ENCODE peak calls at places on chromosomes 6 and 20, in four cellular contexts. F, L, P and H are unnamed samples.

GRCh38 chr6:135438907-135439535 is 58.5 kb downstream of the AHI1 start:
- DNase-seq in P (no peak), F (no peak), L (no peak), H (no peak)

GRCh38 chr6:52881996-52882841 is 27.3 kb downstream of the GSTA3 start:
- DNase-seq in P (peak; percentile 77), L (peak; percentile 37), F (peak; percentile 91), H (peak; percentile 77)

GRCh38 chr6:42021847-42022754 is 28.2 kb upstream of the TAF8 start:
- DNase-seq in F (no peak), L (no peak), P (no peak), H (no peak)

GRCh38 chr6:144547409-144547808 is 262.3 kb downstream of the UTRN start:
- DNase-seq in P (no peak), F (no peak), L (no peak), H (no peak)

GRCh38 chr6:127518710-127519468 is at the start of gene MTCL3:
- DNase-seq in F (peak; percentile 86), P (no peak), L (peak; percentile 11), H (peak; percentile 21)

GRCh38 chr20:16526433-16527380 is 46.5 kb downstream of the KIF16B start:
- DNase-seq in P (no peak), F (no peak), L (no peak), H (no peak)

GRCh38 chr6:24495516-24495847 is 713 bp downstream of the ALDH5A1 start:
- DNase-seq in F (peak; percentile 86), L (peak; percentile 45), P (peak; percentile 75), H (peak; percentile 78)

GRCh38 chr6:114939630-114940029 is 596.8 kb upstream of the HS3ST5 start:
- DNase-seq in F (no peak), P (no peak), L (no peak), H (no peak)

GRCh38 chr6:108406943-108407342 is 112.1 kb downstream of the AFG1L start:
- DNase-seq in L (no peak), F (no peak), P (no peak), H (no peak)

GRCh38 chr20:62972270-62973032 is 19.9 kb downstream of the SLC17A9 start:
- DNase-seq in F (peak; percentile 96), P (peak; percentile 89), L (peak; percentile 87), H (peak; percentile 92)

GRCh38 chr6:15421945-15422733 is 176.3 kb downstream of the JARID2 start:
- DNase-seq in L (no peak), P (no peak), F (no peak), H (no peak)

GRCh38 chr6:144033816-144034540 is 25.9 kb upstream of the PLAGL1 start:
- DNase-seq in F (no peak), P (no peak), L (no peak), H (no peak)

GRCh38 chr6:9543649-9544048 is 871.2 kb downstream of the TFAP2A start:
- DNase-seq in P (no peak), F (peak; percentile 48), L (no peak), H (no peak)

GRCh38 chr6:131597448-131597847 is 24.4 kb downstream of the ARG1 start:
- DNase-seq in L (no peak), P (no peak), F (no peak), H (no peak)
- TF ChIP-seq CTCF in L (no peak), P (no peak), F (peak; percentile 72), H (no peak)

DNA sequence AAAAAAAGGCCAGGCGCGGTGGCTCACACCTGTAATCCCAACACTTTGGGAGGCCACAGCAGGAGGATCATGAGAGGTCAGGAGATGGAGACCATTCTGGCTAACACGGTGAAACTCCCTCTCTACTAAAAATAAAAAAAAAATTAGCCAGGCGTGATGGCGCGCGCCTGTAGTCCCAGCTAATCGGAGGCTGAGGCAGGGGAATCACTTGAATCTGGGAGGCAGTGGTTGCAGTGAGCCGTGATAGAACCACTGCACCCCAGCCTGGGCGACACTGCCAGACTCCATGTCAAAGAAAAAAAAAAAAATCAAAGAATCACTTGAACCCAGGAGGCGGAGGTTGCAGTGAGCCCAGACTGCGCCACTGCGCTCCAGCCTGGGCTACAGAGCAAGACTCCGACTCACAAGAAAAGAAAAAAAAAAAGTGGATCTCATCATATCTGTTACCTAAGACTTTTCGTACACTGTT is 4.2 kb downstream of the RBM39 start:
- DNase-seq in P (no peak), F (peak; percentile 26), L (no peak), H (no peak)
- H3K4me1 ChIP-seq in P (peaks cover 57% of the 10 kb centered on the region), F (no peaks in the 10 kb centered on the region), L (peaks cover 71% of the 10 kb centered on the region), H (peaks cover 48% of the 10 kb centered on the region)

DNA sequence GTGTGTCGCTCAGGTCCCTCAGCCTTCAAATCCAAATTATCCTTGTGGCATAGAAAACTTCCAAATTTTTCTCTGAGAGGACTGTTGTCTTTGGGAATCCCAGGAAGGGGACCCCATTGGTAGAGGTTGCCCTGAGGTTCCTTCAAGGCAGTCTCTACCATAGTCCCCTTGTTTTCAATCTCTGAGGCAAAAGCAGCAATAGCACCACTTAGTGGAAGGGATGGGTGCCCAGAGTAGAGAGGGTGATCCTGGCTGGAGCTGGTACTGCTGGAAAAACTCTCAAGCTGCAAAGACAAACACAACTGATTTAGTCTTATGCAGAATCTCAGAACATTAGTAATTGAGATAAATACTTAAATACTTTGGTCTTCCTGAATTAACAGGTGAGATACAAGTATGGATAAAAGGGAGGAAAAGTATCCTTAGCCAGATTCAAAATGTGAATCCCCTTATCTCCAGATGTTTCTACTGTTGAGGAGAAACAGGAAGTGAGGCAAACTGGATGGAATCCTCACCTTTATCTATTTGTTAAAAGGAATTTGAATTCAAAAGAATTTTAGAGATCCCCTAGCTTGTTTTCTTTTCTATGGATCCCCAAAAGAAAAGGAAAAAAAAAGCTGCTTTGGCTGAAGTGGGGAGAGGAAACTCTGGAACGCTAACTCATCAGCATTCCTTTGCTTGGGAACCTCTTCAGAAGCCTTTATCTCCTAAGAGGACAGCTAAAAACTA is 13.4 kb downstream of the ZNF318 start:
- DNase-seq in F (peak; percentile 72), P (peak; percentile 19), L (no peak), H (no peak)
- TF ChIP-seq CTCF in F (peak; percentile 81), P (peak; percentile 38), L (peak; percentile 52), H (peak; percentile 12)

GRCh38 chr20:48638546-48638945 is 189.3 kb downstream of the PREX1 start:
- DNase-seq in L (no peak), P (no peak), F (no peak), H (no peak)
- H3K4me1 ChIP-seq in L (no peaks in the 10 kb centered on the region), P (no peaks in the 10 kb centered on the region), F (no peaks in the 10 kb centered on the region), H (no peaks in the 10 kb centered on the region)

GRCh38 chr6:34851361-34851760 is 36.5 kb downstream of the TAF11 start:
- DNase-seq in F (no peak), L (no peak), P (no peak), H (no peak)

GRCh38 chr6:34852406-34853085 is 35.3 kb downstream of the TAF11 start:
- DNase-seq in F (no peak), L (no peak), P (no peak), H (no peak)

GRCh38 chr6:34858681-34859080 is 29.2 kb downstream of the TAF11 start:
- DNase-seq in P (no peak), L (no peak), F (peak; percentile 70), H (no peak)

GRCh38 chr6:34859951-34860350 is 27.9 kb downstream of the TAF11 start:
- DNase-seq in F (no peak), P (no peak), L (no peak), H (no peak)

DNA sequence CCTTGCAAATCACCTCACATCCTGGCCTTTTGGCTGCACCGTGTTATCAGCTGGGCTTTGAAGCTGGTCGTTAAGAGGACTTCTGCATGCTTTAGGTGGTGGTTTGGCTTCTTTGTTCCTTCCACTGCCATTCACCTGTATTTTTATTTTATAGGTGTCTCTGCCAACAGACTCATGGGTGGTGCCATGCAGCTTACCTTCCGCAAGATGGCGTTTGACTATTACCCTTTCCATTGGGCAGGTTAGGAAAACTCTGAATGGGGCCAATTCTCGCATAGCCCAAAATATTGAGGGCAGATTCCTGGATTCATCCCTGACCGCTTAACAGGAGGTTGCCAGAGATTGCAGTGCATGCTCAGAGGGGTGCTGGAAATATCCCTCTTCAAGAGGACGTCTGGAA is 32.4 kb downstream of the TAF11 start:
- DNase-seq in L (no peak), P (no peak), F (peak; percentile 69), H (no peak)
- TF ChIP-seq CTCF in L (no peak), P (no peak), F (peak; percentile 71), H (no peak)

DNA sequence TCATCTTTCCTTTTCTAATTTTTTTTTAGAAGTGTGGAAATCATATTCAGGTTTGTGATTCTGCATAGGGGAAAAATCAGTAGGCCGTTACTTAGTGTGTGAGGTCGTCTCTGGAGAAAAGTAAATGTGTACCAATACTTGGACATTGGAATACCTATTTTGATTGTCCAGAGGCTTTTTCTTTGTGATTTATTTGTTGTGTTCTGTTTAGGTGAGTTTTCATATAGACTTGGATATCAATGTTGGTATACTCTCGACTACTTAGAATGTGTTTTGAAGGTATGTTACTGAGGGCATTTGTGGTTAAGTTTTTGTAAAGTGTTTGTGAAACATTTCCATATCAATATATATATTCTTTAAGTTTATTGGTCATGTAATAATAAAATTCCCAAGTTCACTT is 2.3 kb downstream of the CD2AP start:
- DNase-seq in L (no peak), P (no peak), F (no peak), H (no peak)
- H3K4me1 ChIP-seq in L (peaks cover 21% of the 10 kb centered on the region), P (peaks cover 57% of the 10 kb centered on the region), F (peaks cover 3% of the 10 kb centered on the region), H (peaks cover 33% of the 10 kb centered on the region)

DNA sequence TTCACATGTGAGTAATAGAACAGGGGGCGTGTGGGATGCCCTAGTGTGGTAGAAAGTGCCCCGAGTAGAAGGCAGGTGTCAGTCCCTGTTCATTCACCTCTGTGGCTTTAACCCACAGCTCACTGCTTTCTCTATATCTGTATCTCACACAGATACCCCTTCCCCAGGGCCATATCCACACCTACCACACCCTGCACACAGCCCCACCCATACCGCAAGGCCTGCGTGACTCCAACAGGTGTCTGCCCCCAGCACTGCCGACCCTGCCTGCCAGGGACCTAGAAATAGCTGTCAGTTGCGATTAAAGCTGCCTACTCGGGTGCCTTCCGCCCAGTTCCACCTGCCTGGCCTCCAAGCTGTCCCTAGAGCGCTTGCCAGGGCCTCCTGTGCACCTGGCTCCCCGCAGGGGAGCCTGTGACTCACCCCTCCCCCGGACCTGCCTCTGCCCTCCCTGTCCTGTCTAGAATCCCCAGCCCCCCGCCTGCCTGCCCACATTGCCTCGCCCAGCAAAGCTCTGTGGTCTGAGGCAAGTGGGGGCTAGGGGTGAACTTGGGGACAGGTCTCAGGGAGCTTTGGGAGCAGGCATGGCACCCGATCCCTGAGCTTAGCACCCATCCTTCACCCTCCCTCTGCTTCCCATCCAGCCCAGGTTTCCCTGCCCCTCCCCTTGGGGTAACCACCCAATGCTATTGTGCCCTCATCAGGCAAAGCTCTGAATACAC is 38.3 kb upstream of the ID1 start:
- DNase-seq in P (peak; percentile 44), L (no peak), F (peak; percentile 80), H (peak; percentile 66)
- TF ChIP-seq CTCF in P (no peak), L (no peak), F (no peak), H (no peak)

DNA sequence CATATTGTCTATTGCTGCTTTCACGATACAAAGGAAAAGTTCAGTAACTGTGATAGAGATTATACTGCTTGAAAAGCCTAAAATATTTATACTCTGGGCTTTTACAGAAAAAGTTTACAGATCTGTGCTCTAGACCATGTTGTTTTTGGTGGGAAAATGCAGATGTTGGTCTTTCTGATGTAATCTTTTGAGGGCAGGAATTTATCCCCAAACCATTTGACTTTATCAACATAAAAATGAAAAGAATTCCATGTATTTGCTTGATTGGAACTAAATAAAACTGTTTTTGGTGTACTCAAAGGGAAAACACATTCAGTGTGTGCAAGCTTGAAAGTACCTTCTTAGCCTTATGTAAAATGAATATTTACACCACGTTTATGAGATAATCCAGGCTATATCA is 603.5 kb downstream of the KHDRBS2 start:
- DNase-seq in P (no peak), F (no peak), L (no peak), H (no peak)
- H3K4me1 ChIP-seq in P (no peaks in the 10 kb centered on the region), F (no peaks in the 10 kb centered on the region), L (no peaks in the 10 kb centered on the region), H (no peaks in the 10 kb centered on the region)